ENCODE peak calls at places on chromosomes 3 and 15, in seven cellular contexts. M is H1, Z is endothelial cell of umbilical vein, W is HCT116, H is HepG2, R is esophagus muscularis mucosa, U is HL-60. C is an unnamed sample.
A peak's percentile ranks its signal among the peaks of the same experiment; 100 is the strongest.

GRCh38 chr15:91892417-91892816 is 38.9 kb downstream of the SLCO3A1 start:
- DNase-seq in M (no peak), Z (no peak), W (no peak), H (no peak), R (no peak), U (no peak), C (no peak)

GRCh38 chr15:39114690-39115378 is 466.0 kb upstream of the THBS1 start:
- DNase-seq in M (no peak), Z (no peak), W (no peak), H (no peak), R (no peak), U (no peak), C (no peak)

GRCh38 chr3:63242124-63242523 is 36.0 kb upstream of the SYNPR start:
- DNase-seq in M (no peak), Z (no peak), W (no peak), H (no peak), R (no peak), U (no peak), C (no peak)

GRCh38 chr15:81146006-81146405 is 11.9 kb downstream of the CFAP161 start:
- DNase-seq in M (no peak), Z (no peak), W (no peak), H (no peak), R (no peak), U (no peak), C (no peak)

GRCh38 chr3:183114374-183114773 is 15.1 kb upstream of the MCCC1 start:
- DNase-seq in M (no peak), Z (no peak), W (no peak), H (no peak), R (no peak), U (no peak), C (no peak)

GRCh38 chr3:16743276-16743675 is 138.1 kb upstream of the DAZL start:
- DNase-seq in M (no peak), Z (no peak), W (no peak), H (no peak), R (no peak), U (no peak), C (no peak)

GRCh38 chr3:46264002-46264401 is 21.7 kb downstream of the CCR3 start:
- DNase-seq in M (no peak), Z (no peak), W (no peak), H (no peak), R (no peak), U (no peak), C (no peak)

GRCh38 chr3:46558184-46559029 is 7.7 kb downstream of the LRRC2 start:
- DNase-seq in M (no peak), Z (peak; percentile 84), W (peak; percentile 90), H (peak; percentile 93), R (peak; percentile 89), U (peak; percentile 62), C (peak; percentile 89)

GRCh38 chr15:41020829-41021228 is 67.6 kb downstream of the CHAC1 start:
- DNase-seq in M (no peak), Z (no peak), W (no peak), H (peak; percentile 72), R (no peak), U (no peak), C (no peak)

GRCh38 chr3:66128623-66129022 is 89.9 kb upstream of the MAGI1 start:
- DNase-seq in M (no peak), Z (no peak), W (no peak), H (no peak), R (no peak), U (no peak), C (no peak)

GRCh38 chr3:55367396-55367795 is 119.7 kb downstream of the WNT5A start:
- DNase-seq in M (no peak), Z (no peak), W (no peak), H (no peak), R (no peak), U (no peak), C (no peak)

GRCh38 chr3:177860236-177860635 is 663.0 kb upstream of the TBL1XR1 start:
- DNase-seq in M (no peak), Z (no peak), W (no peak), H (no peak), R (no peak), U (no peak), C (no peak)

GRCh38 chr3:78048698-78049097 is 1008.8 kb downstream of the ROBO2 start:
- DNase-seq in M (no peak), Z (no peak), W (no peak), H (no peak), R (no peak), U (no peak), C (no peak)

GRCh38 chr3:134029734-134030381 is at the start of gene SLCO2A1:
- DNase-seq in M (no peak), Z (peak; percentile 23), W (no peak), H (no peak), R (peak; percentile 74), U (no peak), C (no peak)

GRCh38 chr3:62184559-62184958 is 188.8 kb downstream of the FEZF2 start:
- DNase-seq in M (no peak), Z (no peak), W (no peak), H (peak; percentile 61), R (no peak), U (no peak), C (no peak)

GRCh38 chr3:124202754-124203153 is 210.8 kb upstream of the ROPN1 start:
- DNase-seq in M (no peak), Z (no peak), W (no peak), H (no peak), R (no peak), U (no peak), C (no peak)

GRCh38 chr15:77714555-77714954 is 81.8 kb upstream of the LINGO1 start:
- DNase-seq in M (no peak), Z (no peak), W (no peak), H (no peak), R (no peak), U (no peak), C (no peak)

GRCh38 chr15:25741253-25741575 is 121.9 kb downstream of the ATP10A start:
- DNase-seq in M (no peak), Z (no peak), W (no peak), H (no peak), R (no peak), U (no peak), C (no peak)

GRCh38 chr15:70062321-70062956 is 35.3 kb downstream of the TLE3 start:
- DNase-seq in M (no peak), Z (peak; percentile 60), W (no peak), H (no peak), R (no peak), U (no peak), C (peak; percentile 62)

GRCh38 chr15:70061696-70062270 is 35.9 kb downstream of the TLE3 start:
- DNase-seq in M (no peak), Z (no peak), W (no peak), H (no peak), R (no peak), U (no peak), C (no peak)

GRCh38 chr15:70063992-70064379 is 33.7 kb downstream of the TLE3 start:
- DNase-seq in M (no peak), Z (no peak), W (no peak), H (no peak), R (no peak), U (no peak), C (no peak)

GRCh38 chr15:70064441-70064840 is 33.3 kb downstream of the TLE3 start:
- DNase-seq in M (no peak), Z (no peak), W (no peak), H (no peak), R (no peak), U (no peak), C (peak; percentile 28)

GRCh38 chr15:70063284-70063991 is 34.3 kb downstream of the TLE3 start:
- DNase-seq in M (no peak), Z (no peak), W (no peak), H (no peak), R (no peak), U (no peak), C (peak; percentile 23)
- H3K27ac ChIP-seq in M (no peak overlapping the region), Z (no peak overlapping the region), W (no peak overlapping the region), H (no peak overlapping the region), R (no peak overlapping the region), U (no peak overlapping the region), C (no peak overlapping the region)

GRCh38 chr3:194543550-194543949 is 56.7 kb upstream of the ATP13A3 start:
- DNase-seq in M (no peak), Z (no peak), W (no peak), H (no peak), R (no peak), U (no peak), C (no peak)
- TF ChIP-seq POLR2AphosphoS5 in M (no peak), Z (no peak), W (no peak), H (no peak), R (no peak), U (no peak), C (no peak)

DNA sequence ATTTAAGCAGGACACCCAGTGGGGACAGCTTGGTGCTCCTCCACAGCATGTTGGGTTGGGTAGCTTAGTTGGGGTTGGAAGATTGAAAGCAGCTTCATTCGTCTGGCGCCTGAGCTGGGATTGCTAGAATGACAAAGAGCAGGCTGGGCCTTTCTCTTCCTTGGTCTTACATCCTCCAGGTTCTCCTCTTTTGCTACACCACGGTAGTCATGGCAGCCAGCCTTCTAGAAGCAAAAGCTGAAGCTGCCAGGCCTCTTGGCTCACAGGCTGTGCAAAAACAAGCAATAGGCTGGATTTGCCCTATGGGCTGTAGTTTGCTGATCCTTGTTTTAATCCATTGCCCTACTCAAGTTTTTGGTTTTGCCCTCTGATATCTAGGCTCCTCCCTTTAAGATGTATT is 3.2 kb upstream of the ANXA2 start:
- DNase-seq in M (no peak), Z (no peak), W (no peak), H (no peak), R (no peak), U (no peak), C (no peak)
- H3K27ac ChIP-seq in M (no peak overlapping the region), Z (no peak overlapping the region), W (no peak overlapping the region), H (peak overlapping the region; percentile 95), R (no peak overlapping the region), U (no peak overlapping the region), C (no peak overlapping the region)

GRCh38 chr3:121750087-121750415 is 510 bp upstream of the GOLGB1 start:
- DNase-seq in M (no peak), Z (no peak), W (no peak), H (no peak), R (no peak), U (no peak), C (no peak)
- TF ChIP-seq POLR2AphosphoS5 in M (no peak), Z (no peak), W (no peak), H (no peak), R (no peak), U (no peak), C (no peak)

DNA sequence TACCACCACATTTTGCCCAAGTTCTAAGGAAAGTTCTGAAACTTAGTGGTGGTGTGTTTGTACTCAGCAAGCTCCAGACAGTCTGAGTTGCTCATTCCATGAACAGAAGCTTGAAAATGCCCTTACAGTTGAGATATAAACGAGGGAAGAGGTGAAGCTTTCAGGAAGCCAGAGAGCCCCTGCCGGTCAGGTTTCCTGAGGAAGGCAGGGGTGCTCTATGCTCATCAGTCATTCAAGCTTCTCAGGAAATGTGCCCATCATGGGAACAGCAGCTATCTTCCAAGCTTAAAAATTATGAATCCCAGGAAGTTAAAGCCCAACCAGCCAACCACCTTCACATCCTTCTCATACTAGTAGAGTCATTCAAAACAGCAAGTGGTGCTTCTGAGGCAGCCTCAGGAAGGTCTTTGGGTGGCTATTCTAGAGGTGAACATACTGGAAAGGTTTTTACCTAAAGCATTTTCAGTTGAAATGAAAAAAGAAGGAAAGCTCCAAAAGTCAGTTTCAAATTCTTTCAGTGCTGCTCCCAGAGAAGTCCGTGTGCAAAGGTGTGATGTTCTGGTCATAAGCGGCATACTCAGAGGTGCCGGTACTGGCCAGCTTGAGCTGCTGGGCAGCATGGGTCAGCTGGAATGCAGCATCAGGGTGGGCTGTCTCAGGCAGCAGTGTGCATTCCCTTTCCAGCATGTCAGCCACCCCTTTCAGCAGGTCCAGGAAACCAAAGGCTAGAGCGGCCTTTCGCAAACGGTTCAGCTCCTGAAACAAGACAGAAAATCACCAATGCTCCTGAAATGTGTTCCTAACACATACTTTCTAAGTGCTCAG is 31.8 kb downstream of the INTS14 start:
- DNase-seq in M (no peak), Z (peak; percentile 23), W (no peak), H (no peak), R (no peak), U (no peak), C (no peak)
- H3K27ac ChIP-seq in M (no peak overlapping the region), Z (no peak overlapping the region), W (no peak overlapping the region), H (no peak overlapping the region), R (no peak overlapping the region), U (no peak overlapping the region), C (peak overlapping the region; percentile 53)